ENCODE peak calls at places on chromosomes 3 and 15, in eight cellular contexts. L is activated CD8-positive, alpha-beta memory T cell treated with anti-CD3 and anti-CD28 coated beads for 24 hours; O is hippocampal formation; R is anterior cingulate cortex; P is endothelial cell; K is MCF 10A; M is COR-L47; E is T-helper 1 cell. S is an unnamed sample.

GRCh38 chr3:170531557-170532335 is 54.1 kb downstream of the SLC7A14 start:
- DNase-seq in L (no peak), K (no peak), O (no peak), R (no peak), E (no peak), M (no peak), P (no peak), S (no peak)

GRCh38 chr3:132726341-132726823 is 4.2 kb upstream of the NPHP3 start:
- DNase-seq in L (no peak), K (peak; percentile 58), E (no peak), R (no peak), M (peak; percentile 13), P (no peak), O (no peak), S (no peak)

GRCh38 chr3:20846081-20846480 is 660.1 kb upstream of the SGO1 start:
- DNase-seq in O (no peak), L (no peak), E (no peak), M (no peak), R (no peak), P (no peak), K (no peak), S (no peak)

GRCh38 chr15:53917109-53917508 is 61.1 kb upstream of the UNC13C start:
- DNase-seq in E (no peak), K (no peak), L (no peak), R (no peak), O (no peak), M (no peak), P (no peak), S (no peak)

GRCh38 chr3:38124324-38125122 is 12.4 kb downstream of the ACAA1 start:
- DNase-seq in R (no peak), E (no peak), O (no peak), P (no peak), L (no peak), K (no peak), M (peak; percentile 19), S (no peak)

GRCh38 chr3:55180936-55181535 is 253.2 kb upstream of the LRTM1 start:
- DNase-seq in R (no peak), M (no peak), K (peak; percentile 63), P (peak; percentile 27), E (no peak), L (no peak), O (no peak), S (peak; percentile 3)

GRCh38 chr15:99455796-99456160 is 110.0 kb upstream of the MEF2A start:
- DNase-seq in L (no peak), R (no peak), E (no peak), K (no peak), P (no peak), M (no peak), O (no peak), S (no peak)

GRCh38 chr3:111572061-111572460 is 23.1 kb downstream of the ZBED2 start:
- DNase-seq in O (no peak), L (no peak), K (no peak), M (no peak), P (no peak), R (no peak), E (no peak), S (no peak)

GRCh38 chr15:80440024-80440423 is 35.8 kb downstream of the ARNT2 start:
- DNase-seq in E (no peak), K (no peak), P (no peak), O (no peak), L (no peak), R (no peak), M (no peak), S (no peak)

GRCh38 chr3:12991481-12991837 is 81.8 kb downstream of the IQSEC1 start:
- DNase-seq in P (no peak), R (no peak), O (no peak), K (no peak), L (no peak), M (no peak), E (no peak), S (no peak)

GRCh38 chr15:96342611-96343528 is 12.4 kb downstream of the NR2F2 start:
- DNase-seq in K (no peak), E (no peak), R (no peak), L (peak; percentile 30), P (peak; percentile 2), M (no peak), O (no peak), S (no peak)

GRCh38 chr15:66740802-66741201 is 38.8 kb downstream of the SMAD6 start:
- DNase-seq in O (no peak), E (no peak), L (no peak), K (no peak), M (no peak), R (no peak), P (no peak), S (no peak)

GRCh38 chr3:127823590-127823857 is 1.2 kb upstream of the MGLL start:
- DNase-seq in M (no peak), E (no peak), K (no peak), L (no peak), P (no peak), R (no peak), O (no peak), S (no peak)

GRCh38 chr3:46565607-46566039 is 479 bp downstream of the LRRC2 start:
- DNase-seq in M (no peak), O (no peak), K (no peak), E (no peak), R (no peak), L (no peak), P (peak; percentile 42), S (no peak)